ENCODE peak calls at places on chromosomes 12 and 14, in five cellular contexts. S, L, X, H and R are unnamed samples.

GRCh38 chr14:92425101-92425500 is 88.5 kb upstream of the RIN3 start:
- DNase-seq in H (peak), L (no peak), S (no peak), X (peak), R (no peak)

GRCh38 chr12:81077686-81078441 is at the start of gene ACSS3:
- DNase-seq in X (no peak), L (no peak), S (no peak), H (no peak), R (peak)

GRCh38 chr12:14843425-14843887 is at the start of gene ART4:
- DNase-seq in S (no peak), L (peak), H (no peak), X (no peak), R (no peak)

GRCh38 chr12:106106892-106107291 is 31.9 kb downstream of the NUAK1 start:
- DNase-seq in X (peak), S (no peak), L (no peak), H (no peak), R (no peak)

GRCh38 chr12:128684357-128684756 is 139.4 kb downstream of the SLC15A4 start:
- DNase-seq in S (no peak), H (no peak), L (no peak), X (no peak), R (no peak)

GRCh38 chr12:113222730-113223531 is 1.7 kb downstream of the TPCN1 start:
- DNase-seq in H (no peak), X (peak), L (no peak), S (peak), R (peak)

GRCh38 chr14:55624913-55625312 is 44.9 kb downstream of the KTN1 start:
- DNase-seq in H (no peak), L (no peak), S (no peak), X (no peak), R (no peak)

GRCh38 chr12:54958048-54958658 is 26.4 kb downstream of the TESPA1 start:
- DNase-seq in S (peak), L (peak), H (peak), X (peak), R (no peak)

GRCh38 chr12:26252946-26253345 is 57.6 kb downstream of the SSPN start:
- DNase-seq in X (no peak), L (no peak), S (no peak), H (no peak), R (no peak)

DNA sequence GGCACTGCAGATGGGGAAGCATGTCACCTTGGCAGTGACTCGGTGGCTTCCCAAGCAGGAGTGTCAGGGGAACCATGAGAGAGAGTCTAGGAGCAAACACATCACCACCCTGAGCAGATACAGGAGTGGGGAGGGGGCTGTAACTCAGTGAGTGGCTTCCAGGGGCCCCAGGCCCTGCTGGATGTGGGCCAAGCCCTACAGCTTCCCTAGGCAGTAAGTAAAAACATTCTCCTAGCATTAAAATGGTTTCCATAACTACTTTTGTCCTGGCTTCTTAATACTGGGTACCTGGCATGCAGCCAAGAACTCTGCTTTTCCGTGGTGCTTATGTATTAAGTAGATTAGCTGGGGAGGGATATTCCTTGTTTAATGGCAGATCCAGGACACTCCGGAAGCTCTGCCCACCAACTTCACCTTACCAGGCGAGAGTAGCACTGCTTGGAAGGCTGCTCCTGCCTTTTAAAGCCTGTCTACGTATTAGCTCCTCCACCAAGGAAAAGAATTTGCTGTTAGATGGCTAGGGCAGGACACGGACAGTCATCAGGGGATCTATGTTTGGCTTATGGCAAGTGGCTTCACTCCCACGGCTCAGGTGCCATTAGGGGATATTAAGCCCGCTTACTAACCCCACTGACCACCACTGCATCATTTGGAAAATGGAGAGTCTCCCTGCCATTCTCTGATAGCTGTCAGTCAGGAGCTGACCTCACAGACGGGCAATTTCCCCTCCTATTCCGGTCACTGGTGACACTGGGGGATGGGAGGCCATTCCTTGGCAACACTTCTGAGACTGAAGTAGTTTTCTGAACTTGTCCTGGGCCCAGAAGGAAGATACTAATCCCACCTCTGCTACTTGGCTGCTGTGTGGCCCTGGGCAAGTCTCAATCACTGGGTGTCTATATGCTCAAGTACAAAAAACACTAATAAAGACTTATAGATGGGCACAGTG is 22.8 kb downstream of the OTUB2 start:
- DNase-seq in L (no peak), S (no peak), X (no peak), H (no peak), R (no peak)
- H3K4me3 ChIP-seq in L (no peak), S (no peak), X (no peak), H (no peak), R (no peak)

GRCh38 chr12:47825239-47825639 is 5.5 kb upstream of the HDAC7 start:
- DNase-seq in S (peak), X (no peak), L (no peak), H (no peak), R (peak)
- TF ChIP-seq POLR2A in S (no peak), X (no peak), L (no peak), H (no peak), R (no peak)

GRCh38 chr12:49133014-49133413 is 1.8 kb upstream of the TUBA1B start:
- DNase-seq in S (no peak), L (no peak), H (no peak), X (no peak), R (no peak)
- H3K4me3 ChIP-seq in S (no peak), L (peak), H (no peak), X (no peak), R (no peak)

DNA sequence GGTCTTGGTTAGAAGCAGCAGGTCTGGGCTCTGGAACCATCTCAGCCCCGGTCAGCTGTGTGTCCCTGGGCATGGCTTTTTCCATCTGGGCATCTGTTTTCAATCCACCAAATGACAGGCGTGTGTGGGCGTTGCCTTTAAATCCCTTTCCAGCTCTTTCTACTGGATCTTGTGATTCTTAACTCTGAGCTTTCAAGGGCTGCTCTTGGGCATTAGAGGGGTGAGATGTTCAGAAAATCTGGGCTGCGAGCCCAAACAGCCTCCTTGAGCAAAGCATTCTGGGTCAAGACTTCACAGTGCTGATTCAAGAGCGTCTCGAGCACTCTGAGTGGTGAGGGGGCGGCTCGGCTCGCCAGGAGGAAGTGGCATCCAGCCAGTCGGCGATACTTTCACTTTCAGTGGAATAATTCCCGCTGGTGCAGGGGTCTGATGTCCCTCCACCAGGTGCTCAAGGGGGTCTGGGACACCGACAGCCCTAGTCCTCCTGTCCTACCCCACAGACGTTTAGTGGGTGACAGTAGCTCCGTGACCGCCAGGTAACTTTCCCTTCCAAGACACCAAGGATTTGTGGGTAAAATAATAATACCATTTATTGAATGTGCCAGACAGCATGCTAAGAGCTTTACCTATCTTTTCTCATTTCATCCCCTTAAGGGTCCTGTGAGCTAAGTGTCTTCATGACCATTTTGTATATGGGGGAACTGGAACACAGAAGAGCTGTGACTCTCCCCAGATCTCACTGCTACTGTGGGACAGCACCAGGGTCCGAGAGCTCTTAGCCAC is 114.0 kb downstream of the PLXNC1 start:
- DNase-seq in S (peak), H (peak), L (peak), X (peak), R (peak)
- TF ChIP-seq POLR2A in S (no peak), H (no peak), L (no peak), X (no peak), R (no peak)

DNA sequence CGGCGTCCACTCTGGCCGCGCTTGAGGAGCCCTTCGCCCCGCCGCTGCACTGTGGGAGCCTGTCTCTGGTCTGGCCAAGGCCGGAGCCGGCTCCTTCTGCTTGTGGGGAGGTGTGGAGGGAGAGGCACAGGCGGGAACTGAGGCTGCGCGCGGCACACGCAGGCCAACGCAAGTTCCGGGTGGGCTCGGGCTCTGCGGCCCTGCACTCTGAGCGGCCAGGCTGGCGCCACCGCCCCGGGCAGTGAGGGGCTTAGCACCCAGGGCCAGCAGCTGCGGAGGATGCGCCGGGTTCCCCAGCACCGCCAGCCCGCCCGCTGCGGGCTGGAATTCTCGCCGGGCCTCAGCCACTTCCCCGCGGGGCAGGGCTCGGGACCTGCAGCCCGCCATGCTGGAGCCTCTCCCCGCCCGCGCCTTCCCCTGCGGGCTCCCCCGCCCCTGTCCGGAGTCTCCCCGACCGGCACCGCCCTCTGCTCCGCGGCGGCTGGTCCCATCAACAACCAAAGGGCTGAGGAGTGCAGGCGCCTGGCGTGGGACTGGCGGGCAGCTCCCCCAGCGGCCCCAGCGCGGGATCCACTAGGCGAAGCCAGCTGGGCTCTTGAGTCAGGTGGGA is 921.2 kb upstream of the FOXG1 start:
- DNase-seq in H (no peak), L (peak), X (no peak), S (no peak), R (no peak)
- H3K4me3 ChIP-seq in H (no peak), L (peak), X (no peak), S (no peak), R (no peak)

GRCh38 chr14:100239200-100239839 is 376 bp downstream of the YY1 start:
- DNase-seq in L (no peak), X (no peak), S (no peak), H (no peak), R (peak)
- TF ChIP-seq POLR2A in L (no peak), X (no peak), S (no peak), H (no peak), R (no peak)

DNA sequence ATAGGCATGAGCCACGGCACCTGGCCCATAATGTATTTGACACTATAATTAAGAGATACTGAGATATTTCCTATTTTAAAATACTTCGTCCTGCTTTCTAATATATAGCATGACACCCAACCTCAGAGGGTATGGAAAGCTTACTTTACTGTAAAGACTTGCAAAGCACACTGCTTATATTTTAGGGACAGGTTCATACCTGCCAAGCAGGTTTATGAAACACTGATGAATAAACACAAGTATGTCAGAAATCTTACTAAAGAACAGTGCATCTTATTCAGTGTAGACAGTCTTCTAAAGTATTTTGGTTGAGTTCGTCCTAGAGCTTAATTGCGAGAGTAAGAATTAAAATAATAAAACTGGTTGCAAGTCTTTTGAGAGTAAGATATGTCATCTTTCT is 65.4 kb downstream of the PPFIBP1 start:
- DNase-seq in H (no peak), S (no peak), L (no peak), X (no peak), R (no peak)
- H3K4me3 ChIP-seq in H (no peak), S (no peak), L (no peak), X (no peak), R (no peak)